ENCODE peak calls at places on chromosomes 7 and 10, in four cellular contexts. G is HepG2, O is H1, N is K562. T is an unnamed sample.

GRCh38 chr7:105131033-105131656 is 117.1 kb downstream of the KMT2E start:
- DNase-seq in N (peak), O (no peak), G (no peak), T (no peak)

GRCh38 chr7:155920068-155920461 is 107.8 kb upstream of the SHH start:
- DNase-seq in O (no peak), G (no peak), N (no peak), T (no peak)

GRCh38 chr7:42108803-42109528 is 128.0 kb downstream of the GLI3 start:
- DNase-seq in N (no peak), G (no peak), O (no peak), T (no peak)

GRCh38 chr10:58970160-58970915 is 206.1 kb upstream of the PHYHIPL start:
- DNase-seq in O (no peak), N (no peak), G (no peak), T (no peak)

GRCh38 chr10:972763-973162 is 15.5 kb upstream of the GTPBP4 start:
- DNase-seq in N (no peak), G (no peak), O (no peak), T (no peak)

GRCh38 chr10:70575874-70576802 is 26.4 kb downstream of the PRF1 start:
- DNase-seq in N (peak), O (no peak), G (peak), T (peak)

GRCh38 chr10:118543714-118544400 is 51.6 kb downstream of the PRLHR start:
- DNase-seq in O (no peak), G (peak), N (peak), T (peak)

GRCh38 chr10:33569693-33570092 is 235.2 kb upstream of the NRP1 start:
- DNase-seq in G (no peak), O (no peak), N (no peak), T (no peak)

GRCh38 chr7:52140848-52141247 is 824.2 kb upstream of the COBL start:
- DNase-seq in G (no peak), N (no peak), O (no peak), T (no peak)

GRCh38 chr10:239109-239508 is 103.9 kb downstream of the ZMYND11 start:
- DNase-seq in G (no peak), N (no peak), O (no peak), T (no peak)

GRCh38 chr10:89700914-89701237 is 514 bp upstream of the KIF20B start:
- DNase-seq in O (no peak), N (no peak), G (no peak), T (no peak)

GRCh38 chr10:132539894-132540293 is 2.3 kb downstream of the INPP5A start:
- DNase-seq in O (no peak), G (no peak), N (no peak), T (no peak)

GRCh38 chr10:69449841-69450240 is 1.4 kb upstream of the TSPAN15 start:
- DNase-seq in O (peak), N (peak), G (peak), T (peak)

DNA sequence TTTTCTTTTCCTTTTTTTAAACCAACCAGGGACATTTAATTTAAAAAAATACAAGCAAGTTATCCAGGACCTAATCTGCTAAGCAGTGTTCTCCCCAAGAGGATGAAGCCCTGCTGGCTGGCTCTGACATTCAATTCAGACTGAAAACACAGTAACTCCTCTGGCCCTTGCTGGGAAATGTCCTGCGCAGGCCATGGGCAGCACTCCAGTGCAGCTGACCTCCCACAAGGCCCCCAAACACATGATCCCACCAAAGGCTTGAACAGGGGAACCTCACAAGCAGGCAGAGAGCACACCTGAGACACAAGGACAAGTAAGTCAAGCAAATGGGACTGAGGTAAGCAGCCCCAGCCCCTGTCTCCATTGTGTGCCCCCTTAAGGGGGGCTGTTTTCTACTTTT is 56.9 kb upstream of the FHIP2A start:
- DNase-seq in G (no peak), O (no peak), N (no peak), T (no peak)
- TF ChIP-seq GABPA in G (no peak), O (no peak), N (no peak), T (no peak)

DNA sequence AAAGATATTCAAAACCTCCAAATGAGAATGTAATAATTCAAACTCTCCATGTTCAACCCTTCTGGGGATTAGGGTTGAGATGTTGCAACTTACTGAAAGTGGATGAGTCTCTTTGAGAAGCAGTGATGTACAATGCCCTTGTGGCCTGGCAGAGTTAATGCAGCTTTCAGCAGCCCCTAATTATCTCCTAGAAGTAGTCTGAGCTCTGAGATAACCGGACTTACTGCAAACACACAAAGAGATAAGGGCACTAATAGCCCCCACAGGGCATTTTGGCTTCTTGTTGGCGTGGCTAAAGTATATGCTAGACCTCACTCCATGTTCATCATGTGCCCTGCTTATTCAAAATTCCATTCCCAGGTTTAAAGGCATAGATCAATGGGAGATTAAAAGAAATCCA is 404.7 kb downstream of the NEBL start:
- DNase-seq in G (no peak), N (no peak), O (no peak), T (no peak)
- TF ChIP-seq GABPA in G (no peak), N (no peak), O (no peak), T (no peak)

GRCh38 chr7:136229819-136230609 is 252.9 kb upstream of the MTPN start:
- DNase-seq in O (no peak), N (no peak), G (no peak), T (no peak)

GRCh38 chr7:136228185-136228584 is 251.0 kb upstream of the MTPN start:
- DNase-seq in G (no peak), N (no peak), O (no peak), T (no peak)

DNA sequence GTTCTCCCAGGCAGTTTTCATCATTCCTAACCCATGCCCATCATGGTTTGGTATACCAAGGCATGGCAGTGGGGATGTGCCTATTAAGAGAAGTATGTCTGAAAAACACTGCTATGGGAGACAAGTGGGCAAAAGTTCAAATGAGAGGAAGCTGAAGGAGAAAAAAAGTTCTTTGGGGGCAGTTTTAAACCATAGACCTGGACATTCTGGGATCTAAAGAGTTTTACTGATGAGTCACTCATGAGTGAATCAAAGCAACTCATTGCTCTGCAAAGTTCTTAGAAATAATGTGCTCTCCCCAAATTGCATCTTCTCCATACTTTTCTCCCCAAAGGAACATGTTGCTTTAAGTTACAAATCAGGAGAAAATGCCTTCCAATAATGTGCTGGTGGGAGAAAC is 256.9 kb upstream of the MTPN start:
- DNase-seq in G (no peak), N (no peak), O (no peak), T (no peak)
- TF ChIP-seq GABPA in G (no peak), N (no peak), O (no peak), T (no peak)

GRCh38 chr10:120266037-120266436 is 191.0 kb upstream of the PLPP4 start:
- DNase-seq in G (no peak), N (no peak), O (no peak), T (no peak)

GRCh38 chr10:120260446-120260845 is 196.6 kb upstream of the PLPP4 start:
- DNase-seq in N (no peak), O (no peak), G (no peak), T (no peak)

GRCh38 chr10:120262857-120263547 is 194.0 kb upstream of the PLPP4 start:
- DNase-seq in G (no peak), O (no peak), N (no peak), T (no peak)
- TF ChIP-seq GABPA in G (no peak), O (no peak), N (no peak), T (no peak)

DNA sequence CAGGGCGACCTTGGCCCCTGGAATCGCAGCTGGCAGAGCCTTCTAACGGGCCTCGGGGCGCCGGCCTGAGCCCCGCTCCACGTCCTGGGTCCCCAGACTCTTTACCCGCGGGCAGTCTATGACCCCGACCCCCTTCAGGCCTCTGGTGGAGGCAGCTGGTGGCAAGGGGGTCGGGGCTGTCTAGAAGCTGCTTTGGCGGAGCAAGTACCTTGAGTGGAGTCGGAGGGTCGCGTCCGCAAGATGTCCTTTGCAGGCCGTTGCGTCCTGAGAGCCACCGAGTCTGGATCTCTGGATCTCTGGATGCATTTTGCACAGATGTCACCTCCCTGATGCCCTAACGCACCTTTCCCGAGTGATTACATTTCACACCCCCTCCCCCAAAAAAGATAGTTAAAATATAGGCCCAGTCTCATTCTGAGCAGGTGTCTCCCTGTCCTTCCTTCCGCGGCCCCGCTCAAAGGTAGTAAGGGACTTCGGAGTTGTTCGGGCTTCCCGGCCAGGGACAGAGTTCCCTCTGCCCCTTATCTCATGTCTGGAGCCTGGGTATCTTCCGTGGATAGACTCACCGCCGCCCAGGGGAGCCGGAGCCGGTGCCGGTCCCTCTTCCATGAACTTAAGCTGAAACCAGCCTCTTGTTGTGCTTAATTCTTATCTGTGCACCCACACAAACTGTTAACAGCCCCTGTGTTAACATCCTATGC is 449 bp downstream of the ACADSB start:
- DNase-seq in N (peak), O (no peak), G (no peak), T (peak)
- TF ChIP-seq GABPA in N (no peak), O (peak), G (no peak), T (no peak)

DNA sequence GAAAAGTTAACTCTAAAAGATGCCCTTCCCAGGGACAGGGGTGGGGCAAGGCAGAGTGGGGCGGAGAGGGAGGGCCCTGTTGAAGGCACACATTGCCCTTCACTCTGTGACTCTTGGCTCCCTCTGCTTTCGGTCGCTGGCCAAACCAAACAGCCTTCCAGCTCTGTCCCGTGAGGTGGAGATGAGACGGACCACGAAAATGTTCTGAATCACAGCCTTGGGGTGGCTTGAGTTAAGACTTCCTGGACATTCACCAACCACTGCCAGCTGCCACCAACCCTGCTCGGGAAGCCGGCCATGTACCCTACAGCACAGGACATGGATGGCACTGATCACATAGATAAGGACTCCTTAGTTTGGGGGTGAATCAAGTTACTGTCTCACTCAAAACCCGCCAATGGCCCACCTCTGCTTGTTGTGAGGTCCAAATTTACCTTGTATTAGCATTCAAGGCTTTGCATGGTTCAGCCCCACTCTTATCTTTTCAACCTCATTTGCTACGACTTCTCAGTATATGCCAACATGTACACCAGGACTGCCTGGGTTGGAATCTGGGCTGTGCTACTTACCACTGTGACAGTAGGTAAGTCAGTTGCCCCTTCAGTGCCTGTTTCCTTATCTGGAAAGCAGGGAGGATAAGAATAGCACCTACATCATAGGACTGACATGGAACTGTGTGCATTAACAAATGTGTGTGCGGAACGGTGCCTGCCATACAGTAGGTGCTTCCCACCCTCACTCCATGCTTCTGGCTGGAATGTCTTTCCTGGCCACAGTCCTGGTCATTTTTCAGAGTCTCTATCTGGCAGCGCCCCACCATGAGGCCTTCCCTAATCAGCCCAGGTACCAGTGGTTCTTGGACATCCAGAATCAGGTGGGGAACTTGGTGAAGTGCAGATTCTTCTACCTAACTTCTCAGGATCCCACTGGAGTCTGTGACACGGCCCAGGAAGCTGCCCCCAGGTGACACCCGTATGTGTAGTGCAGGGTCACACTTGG is 28.0 kb downstream of the ITPRIP start:
- DNase-seq in O (no peak), N (no peak), G (no peak), T (no peak)
- TF ChIP-seq GABPA in O (no peak), N (no peak), G (no peak), T (no peak)

DNA sequence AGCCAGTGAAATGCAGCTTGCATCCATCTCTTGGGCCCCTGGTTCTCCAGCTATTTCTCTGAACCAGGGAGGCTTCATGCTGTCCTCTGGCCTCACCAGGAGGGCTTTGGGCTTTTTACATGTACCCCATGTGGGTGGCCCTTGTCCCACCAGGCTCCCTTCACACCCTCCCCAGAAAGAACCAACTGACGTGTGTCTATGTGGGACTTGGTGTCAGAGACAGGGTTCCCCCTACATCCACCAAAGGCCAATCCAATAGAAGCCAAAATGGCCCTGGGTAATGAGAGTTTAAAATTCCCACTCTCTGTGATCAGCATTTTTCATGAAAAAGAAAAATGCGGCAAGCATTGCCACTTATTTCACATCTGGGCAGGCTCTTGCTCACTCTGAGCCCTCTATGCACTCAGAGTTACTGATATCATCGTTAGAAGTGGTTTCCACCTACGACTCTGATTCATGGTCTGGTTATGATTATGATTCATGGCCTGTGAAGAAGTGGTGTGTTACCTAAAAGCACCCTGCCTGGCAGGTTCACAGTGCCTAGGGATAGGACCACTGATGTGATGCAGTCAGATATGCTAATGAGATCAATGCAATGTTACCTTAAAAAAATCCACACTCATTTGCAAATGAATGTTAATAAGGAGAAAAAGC is 133.5 kb downstream of the BUB3 start:
- DNase-seq in G (no peak), O (no peak), N (no peak), T (no peak)
- TF ChIP-seq GABPA in G (no peak), O (no peak), N (no peak), T (no peak)

DNA sequence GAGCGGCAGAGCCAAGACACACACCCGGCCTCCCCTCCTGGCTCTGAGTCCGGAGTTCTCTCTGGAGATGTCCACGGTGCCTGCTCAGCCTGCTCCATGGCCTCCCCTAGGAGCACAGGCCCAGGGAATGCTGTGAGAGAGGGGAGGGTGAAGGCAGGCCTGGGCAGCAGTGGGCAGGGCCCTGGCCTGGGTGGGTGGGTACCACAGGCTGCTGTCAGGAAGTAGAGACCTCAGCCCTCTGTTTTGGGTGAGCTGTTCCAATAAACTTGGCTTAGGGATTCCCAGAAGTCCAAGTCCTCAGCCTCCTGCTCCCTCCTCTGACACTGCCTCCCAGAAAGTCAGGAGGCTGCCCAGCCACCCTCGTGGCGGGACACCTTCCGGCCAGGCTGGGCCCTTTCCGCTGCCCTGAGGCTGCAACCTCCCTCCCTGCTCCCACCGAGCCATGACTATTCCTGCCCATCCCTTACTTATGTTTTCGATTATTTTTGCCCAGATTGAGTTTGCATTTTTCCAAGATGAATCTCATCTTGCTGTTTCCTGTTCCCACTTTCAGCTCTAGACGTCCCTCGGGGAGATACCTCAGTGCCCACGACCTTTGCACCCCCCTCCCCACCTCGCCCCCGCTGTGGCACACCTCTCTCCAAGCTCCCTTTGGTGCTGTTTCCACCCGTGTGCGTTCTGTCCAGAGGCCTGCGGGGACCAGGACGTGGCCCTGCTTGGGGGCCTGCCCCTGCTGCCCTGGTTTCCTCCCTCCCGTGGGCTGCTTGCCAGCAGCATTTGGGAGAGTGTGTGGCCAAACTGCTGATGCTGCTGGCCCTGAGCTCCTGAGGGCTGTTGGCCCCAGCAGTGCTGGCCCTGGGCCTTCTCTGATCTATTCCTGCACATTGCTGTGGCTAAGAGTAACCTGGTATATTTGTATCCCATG is 5.8 kb upstream of the POLM start:
- DNase-seq in G (no peak), O (no peak), N (no peak), T (no peak)
- TF ChIP-seq GABPA in G (no peak), O (no peak), N (no peak), T (no peak)

GRCh38 chr10:30270247-30270646 is 78.8 kb downstream of the MTPAP start:
- DNase-seq in N (no peak), O (no peak), G (no peak), T (no peak)
- TF ChIP-seq GABPA in N (no peak), O (no peak), G (no peak), T (no peak)

GRCh38 chr7:46879783-46880182 is 702.1 kb downstream of the TNS3 start:
- DNase-seq in O (no peak), G (no peak), N (no peak), T (no peak)

GRCh38 chr7:46881507-46882127 is 700.3 kb downstream of the TNS3 start:
- DNase-seq in O (no peak), G (no peak), N (no peak), T (no peak)

GRCh38 chr7:46880508-46881196 is 701.3 kb downstream of the TNS3 start:
- DNase-seq in N (no peak), G (no peak), O (no peak), T (no peak)

GRCh38 chr7:46886669-46887374 is 695.1 kb downstream of the TNS3 start:
- DNase-seq in N (no peak), O (no peak), G (no peak), T (no peak)

GRCh38 chr7:46885167-46885566 is 696.7 kb downstream of the TNS3 start:
- DNase-seq in O (no peak), N (no peak), G (no peak), T (no peak)
- TF ChIP-seq GABPA in O (no peak), N (no peak), G (no peak), T (no peak)